ENCODE peak calls at places on chromosomes 4 and X, in six cellular contexts. Z, U, K, W, V and O are unnamed samples.

GRCh38 chrX:45669715-45670360 is 469.2 kb upstream of the DIPK2B start:
- DNase-seq in W (no peak), U (no peak), K (no peak), Z (no peak), V (no peak), O (no peak)

GRCh38 chr4:152118108-152118507 is 357.3 kb upstream of the GATB start:
- DNase-seq in K (no peak), W (no peak), U (no peak), Z (no peak), V (no peak), O (no peak)

GRCh38 chrX:71198066-71198465 is 25.0 kb upstream of the GJB1 start:
- DNase-seq in V (no peak), Z (peak), K (peak), W (no peak), U (no peak), O (no peak)

GRCh38 chrX:32448320-32448719 is 763.0 kb downstream of the DMD start:
- DNase-seq in V (no peak), K (peak), U (no peak), W (no peak), Z (peak), O (no peak)

GRCh38 chrX:397575-397974 is 10.9 kb upstream of the PPP2R3B start:
- DNase-seq in W (no peak), K (no peak), U (no peak), Z (no peak), V (no peak), O (no peak)

GRCh38 chr4:29009908-29010307 is 1710.3 kb upstream of the PCDH7 start:
- DNase-seq in W (no peak), Z (no peak), V (no peak), K (no peak), U (peak), O (no peak)

GRCh38 chr4:82431026-82431745 is 796 bp downstream of the ENOPH1 start:
- DNase-seq in W (peak), K (no peak), U (peak), V (no peak), Z (no peak), O (no peak)

GRCh38 chr4:140052050-140052449 is 101.9 kb downstream of the MAML3 start:
- DNase-seq in W (peak), U (peak), K (peak), Z (no peak), V (no peak), O (no peak)

GRCh38 chr4:52750819-52751348 is 341 bp downstream of the ERVMER34-1 start:
- DNase-seq in W (no peak), U (peak), V (no peak), K (no peak), Z (no peak), O (no peak)

GRCh38 chr4:74117024-74117534 is 18.1 kb upstream of the CXCL2 start:
- DNase-seq in Z (no peak), U (no peak), K (no peak), W (peak), V (no peak), O (peak)

GRCh38 chrX:3384330-3384729 is 37.9 kb upstream of the MXRA5 start:
- DNase-seq in V (no peak), Z (no peak), K (no peak), W (no peak), U (no peak), O (no peak)

GRCh38 chrX:40177942-40178715 is 80.4 kb upstream of the BCOR start:
- DNase-seq in U (no peak), Z (no peak), W (peak), V (no peak), K (no peak), O (no peak)

GRCh38 chr4:85126991-85127591 is 160.6 kb upstream of the WDFY3 start:
- DNase-seq in K (no peak), V (no peak), W (no peak), Z (no peak), U (no peak), O (no peak)

GRCh38 chr4:66279084-66279483 is 608.8 kb upstream of the EPHA5 start:
- DNase-seq in W (no peak), V (no peak), U (no peak), K (no peak), Z (no peak), O (no peak)

GRCh38 chr4:9384126-9384525 is 21.2 kb downstream of the USP17L30 start:
- DNase-seq in W (no peak), K (no peak), U (no peak), V (no peak), Z (no peak), O (no peak)

GRCh38 chr4:176548571-176548970 is 228.8 kb downstream of the SPCS3 start:
- DNase-seq in V (no peak), K (no peak), W (no peak), U (no peak), Z (no peak), O (no peak)

GRCh38 chrX:153469811-153470410 is 465 bp downstream of the HAUS7 start:
- DNase-seq in U (peak), K (no peak), V (peak), W (no peak), Z (no peak), O (no peak)

GRCh38 chr4:158410272-158410671 is 111.4 kb upstream of the RXFP1 start:
- DNase-seq in Z (no peak), K (no peak), U (no peak), V (no peak), W (no peak), O (no peak)

GRCh38 chrX:24479924-24480722 is 15.0 kb downstream of the PDK3 start:
- DNase-seq in Z (peak), W (no peak), U (no peak), V (peak), K (peak), O (no peak)

GRCh38 chrX:111338095-111338698 is 67.9 kb upstream of the CAPN6 start:
- DNase-seq in Z (no peak), U (no peak), W (no peak), V (no peak), K (no peak), O (no peak)

GRCh38 chr4:124253080-124253479 is 459.5 kb downstream of the ANKRD50 start:
- DNase-seq in W (no peak), K (no peak), V (no peak), Z (no peak), U (no peak), O (no peak)

GRCh38 chr4:38565271-38566199 is 98.5 kb upstream of the KLF3 start:
- DNase-seq in Z (no peak), W (no peak), V (no peak), U (no peak), K (no peak), O (no peak)

GRCh38 chr4:97866821-97867556 is 276.3 kb downstream of the STPG2 start:
- DNase-seq in W (no peak), U (no peak), K (no peak), Z (no peak), V (no peak), O (no peak)

GRCh38 chr4:138537739-138538138 is 295.6 kb upstream of the SLC7A11 start:
- DNase-seq in V (no peak), W (no peak), Z (no peak), U (no peak), K (no peak), O (no peak)

GRCh38 chr4:147103403-147103946 is 157.8 kb upstream of the TTC29 start:
- DNase-seq in U (no peak), W (no peak), V (no peak), Z (no peak), K (no peak), O (peak)

GRCh38 chrX:103878466-103879151 is 46.6 kb upstream of the RAB9B start:
- DNase-seq in Z (no peak), V (no peak), W (no peak), K (no peak), U (no peak), O (no peak)

GRCh38 chr4:20760053-20760452 is 59.8 kb downstream of the PACRGL start:
- DNase-seq in V (no peak), Z (no peak), K (no peak), W (no peak), U (peak), O (no peak)